ENCODE peak calls at places on chromosomes 2 and 18, in seven cellular contexts. One of them, this sample, is unnamed.

GRCh38 chr18:8478166-8478967 is 130.9 kb upstream of the RAB12 start:
- DNase-seq in colonic mucosa: peak; percentile 67
- DNase-seq in left ventricle myocardium inferior: peak; percentile 44
- DNase-seq in upper lobe of right lung: peak; percentile 81
- DNase-seq in left lung: peak; percentile 83
- DNase-seq in HCT116: peak; percentile 33
- DNase-seq in pancreas: peak; percentile 83
- DNase-seq in this sample: no peak

GRCh38 chr18:9965711-9966624 is 52.2 kb downstream of the VAPA start:
- DNase-seq in HCT116: no peak
- DNase-seq in upper lobe of right lung: no peak
- DNase-seq in pancreas: no peak
- DNase-seq in left ventricle myocardium inferior: no peak
- DNase-seq in left lung: no peak
- DNase-seq in colonic mucosa: no peak
- DNase-seq in this sample: no peak

GRCh38 chr18:79576686-79577351 is 102.8 kb upstream of the CTDP1 start:
- DNase-seq in left ventricle myocardium inferior: peak; percentile 84
- DNase-seq in upper lobe of right lung: peak; percentile 71
- DNase-seq in left lung: peak; percentile 77
- DNase-seq in colonic mucosa: peak; percentile 30
- DNase-seq in pancreas: peak; percentile 90
- DNase-seq in HCT116: no peak
- DNase-seq in this sample: peak; percentile 66

GRCh38 chr18:62407660-62408059 is 82.5 kb downstream of the TNFRSF11A start:
- DNase-seq in left lung: no peak
- DNase-seq in left ventricle myocardium inferior: no peak
- DNase-seq in HCT116: no peak
- DNase-seq in pancreas: no peak
- DNase-seq in colonic mucosa: no peak
- DNase-seq in upper lobe of right lung: no peak
- DNase-seq in this sample: peak; percentile 4

GRCh38 chr18:45127395-45127794 is 446.7 kb downstream of the SETBP1 start:
- DNase-seq in upper lobe of right lung: no peak
- DNase-seq in left lung: no peak
- DNase-seq in left ventricle myocardium inferior: no peak
- DNase-seq in HCT116: no peak
- DNase-seq in colonic mucosa: no peak
- DNase-seq in pancreas: no peak
- DNase-seq in this sample: no peak

GRCh38 chr2:54275541-54275940 is 19.5 kb upstream of the TSPYL6 start:
- DNase-seq in pancreas: no peak
- DNase-seq in left lung: no peak
- DNase-seq in HCT116: no peak
- DNase-seq in left ventricle myocardium inferior: no peak
- DNase-seq in colonic mucosa: no peak
- DNase-seq in upper lobe of right lung: no peak
- DNase-seq in this sample: no peak

GRCh38 chr2:8447610-8448221 is 234.1 kb upstream of the ID2 start:
- DNase-seq in colonic mucosa: no peak
- DNase-seq in HCT116: peak; percentile 22
- DNase-seq in left lung: no peak
- DNase-seq in upper lobe of right lung: no peak
- DNase-seq in pancreas: no peak
- DNase-seq in left ventricle myocardium inferior: no peak
- DNase-seq in this sample: no peak

GRCh38 chr2:55035716-55036115 is 14.5 kb downstream of the RTN4 start:
- DNase-seq in pancreas: no peak
- DNase-seq in left ventricle myocardium inferior: no peak
- DNase-seq in upper lobe of right lung: no peak
- DNase-seq in left lung: no peak
- DNase-seq in colonic mucosa: no peak
- DNase-seq in HCT116: no peak
- DNase-seq in this sample: no peak

GRCh38 chr2:119369845-119370244 is 3.1 kb downstream of the DBI start:
- DNase-seq in pancreas: no peak
- DNase-seq in HCT116: no peak
- DNase-seq in left ventricle myocardium inferior: no peak
- DNase-seq in colonic mucosa: no peak
- DNase-seq in left lung: no peak
- DNase-seq in upper lobe of right lung: no peak
- DNase-seq in this sample: no peak

GRCh38 chr2:55581875-55582547 is 35.4 kb downstream of the PPP4R3B start:
- DNase-seq in left ventricle myocardium inferior: no peak
- DNase-seq in colonic mucosa: no peak
- DNase-seq in pancreas: no peak
- DNase-seq in upper lobe of right lung: no peak
- DNase-seq in HCT116: no peak
- DNase-seq in left lung: no peak
- DNase-seq in this sample: no peak

GRCh38 chr2:116754371-116755101 is 1060.0 kb upstream of the DDX18 start:
- DNase-seq in left ventricle myocardium inferior: no peak
- DNase-seq in colonic mucosa: no peak
- DNase-seq in pancreas: peak; percentile 40
- DNase-seq in HCT116: no peak
- DNase-seq in upper lobe of right lung: no peak
- DNase-seq in left lung: peak; percentile 50
- DNase-seq in this sample: no peak

GRCh38 chr18:34767601-34768027 is 57.5 kb downstream of the DTNA start:
- DNase-seq in left ventricle myocardium inferior: no peak
- DNase-seq in pancreas: no peak
- DNase-seq in left lung: no peak
- DNase-seq in upper lobe of right lung: no peak
- DNase-seq in HCT116: no peak
- DNase-seq in colonic mucosa: no peak
- DNase-seq in this sample: no peak

GRCh38 chr2:37324786-37325624 is at the start of gene PRKD3:
- DNase-seq in colonic mucosa: peak; percentile 77
- DNase-seq in pancreas: peak; percentile 82
- DNase-seq in left lung: peak; percentile 93
- DNase-seq in left ventricle myocardium inferior: peak; percentile 49
- DNase-seq in upper lobe of right lung: no peak
- DNase-seq in HCT116: peak; percentile 18
- DNase-seq in this sample: peak; percentile 88

GRCh38 chr2:237465515-237466227 is 21.4 kb upstream of the MLPH start:
- DNase-seq in pancreas: no peak
- DNase-seq in left lung: no peak
- DNase-seq in HCT116: peak; percentile 61
- DNase-seq in upper lobe of right lung: peak; percentile 25
- DNase-seq in left ventricle myocardium inferior: no peak
- DNase-seq in colonic mucosa: no peak
- DNase-seq in this sample: no peak

GRCh38 chr2:48736251-48736650 is 19.3 kb downstream of the LHCGR start:
- DNase-seq in left lung: no peak
- DNase-seq in HCT116: no peak
- DNase-seq in upper lobe of right lung: no peak
- DNase-seq in left ventricle myocardium inferior: no peak
- DNase-seq in colonic mucosa: no peak
- DNase-seq in pancreas: no peak
- DNase-seq in this sample: no peak

GRCh38 chr2:172109256-172109655 is 6.6 kb upstream of the DLX2 start:
- DNase-seq in colonic mucosa: no peak
- DNase-seq in left lung: no peak
- DNase-seq in left ventricle myocardium inferior: no peak
- DNase-seq in pancreas: no peak
- DNase-seq in HCT116: no peak
- DNase-seq in upper lobe of right lung: no peak
- DNase-seq in this sample: no peak

GRCh38 chr2:160141944-160142343 is 58.1 kb downstream of the ITGB6 start:
- DNase-seq in colonic mucosa: no peak
- DNase-seq in HCT116: no peak
- DNase-seq in upper lobe of right lung: no peak
- DNase-seq in left lung: no peak
- DNase-seq in left ventricle myocardium inferior: no peak
- DNase-seq in pancreas: no peak
- DNase-seq in this sample: no peak

GRCh38 chr2:160140001-160140400 is 60.1 kb downstream of the ITGB6 start:
- DNase-seq in left ventricle myocardium inferior: no peak
- DNase-seq in left lung: no peak
- DNase-seq in pancreas: no peak
- DNase-seq in upper lobe of right lung: no peak
- DNase-seq in HCT116: no peak
- DNase-seq in colonic mucosa: no peak
- DNase-seq in this sample: no peak

GRCh38 chr2:160140471-160140870 is 59.6 kb downstream of the ITGB6 start:
- DNase-seq in colonic mucosa: no peak
- DNase-seq in pancreas: no peak
- DNase-seq in left ventricle myocardium inferior: no peak
- DNase-seq in upper lobe of right lung: no peak
- DNase-seq in left lung: no peak
- DNase-seq in HCT116: no peak
- DNase-seq in this sample: no peak

GRCh38 chr2:160142472-160142871 is 57.6 kb downstream of the ITGB6 start:
- DNase-seq in colonic mucosa: no peak
- DNase-seq in HCT116: no peak
- DNase-seq in upper lobe of right lung: no peak
- DNase-seq in pancreas: no peak
- DNase-seq in left lung: no peak
- DNase-seq in left ventricle myocardium inferior: no peak
- DNase-seq in this sample: no peak

GRCh38 chr2:160141419-160141818 is 58.7 kb downstream of the ITGB6 start:
- DNase-seq in upper lobe of right lung: no peak
- DNase-seq in pancreas: no peak
- DNase-seq in HCT116: no peak
- DNase-seq in colonic mucosa: no peak
- DNase-seq in left ventricle myocardium inferior: no peak
- DNase-seq in left lung: no peak
- DNase-seq in this sample: no peak
- H3K27ac ChIP-seq in upper lobe of right lung: no peak overlapping the region
- H3K27ac ChIP-seq in pancreas: no peak overlapping the region
- H3K27ac ChIP-seq in HCT116: no peak overlapping the region
- H3K27ac ChIP-seq in colonic mucosa: no peak overlapping the region
- H3K27ac ChIP-seq in left ventricle myocardium inferior: no peak overlapping the region
- H3K27ac ChIP-seq in left lung: peak overlapping the region; percentile 13
- H3K27ac ChIP-seq in this sample: no peak overlapping the region

GRCh38 chr18:59695551-59695950 is 1.7 kb downstream of the CCBE1 start:
- DNase-seq in colonic mucosa: no peak
- DNase-seq in left ventricle myocardium inferior: no peak
- DNase-seq in HCT116: no peak
- DNase-seq in left lung: no peak
- DNase-seq in upper lobe of right lung: no peak
- DNase-seq in pancreas: no peak
- DNase-seq in this sample: no peak

GRCh38 chr18:59699750-59700534 is 2.7 kb upstream of the CCBE1 start:
- DNase-seq in pancreas: no peak
- DNase-seq in upper lobe of right lung: no peak
- DNase-seq in colonic mucosa: no peak
- DNase-seq in left lung: no peak
- DNase-seq in left ventricle myocardium inferior: no peak
- DNase-seq in HCT116: no peak
- DNase-seq in this sample: no peak

GRCh38 chr18:59699061-59699460 is 1.8 kb upstream of the CCBE1 start:
- DNase-seq in colonic mucosa: no peak
- DNase-seq in upper lobe of right lung: no peak
- DNase-seq in left ventricle myocardium inferior: no peak
- DNase-seq in left lung: no peak
- DNase-seq in HCT116: no peak
- DNase-seq in pancreas: no peak
- DNase-seq in this sample: no peak

GRCh38 chr18:59696311-59697235 is 650 bp downstream of the CCBE1 start:
- DNase-seq in left ventricle myocardium inferior: peak; percentile 15
- DNase-seq in HCT116: no peak
- DNase-seq in upper lobe of right lung: no peak
- DNase-seq in left lung: peak; percentile 66
- DNase-seq in colonic mucosa: no peak
- DNase-seq in pancreas: peak; percentile 66
- DNase-seq in this sample: no peak

DNA sequence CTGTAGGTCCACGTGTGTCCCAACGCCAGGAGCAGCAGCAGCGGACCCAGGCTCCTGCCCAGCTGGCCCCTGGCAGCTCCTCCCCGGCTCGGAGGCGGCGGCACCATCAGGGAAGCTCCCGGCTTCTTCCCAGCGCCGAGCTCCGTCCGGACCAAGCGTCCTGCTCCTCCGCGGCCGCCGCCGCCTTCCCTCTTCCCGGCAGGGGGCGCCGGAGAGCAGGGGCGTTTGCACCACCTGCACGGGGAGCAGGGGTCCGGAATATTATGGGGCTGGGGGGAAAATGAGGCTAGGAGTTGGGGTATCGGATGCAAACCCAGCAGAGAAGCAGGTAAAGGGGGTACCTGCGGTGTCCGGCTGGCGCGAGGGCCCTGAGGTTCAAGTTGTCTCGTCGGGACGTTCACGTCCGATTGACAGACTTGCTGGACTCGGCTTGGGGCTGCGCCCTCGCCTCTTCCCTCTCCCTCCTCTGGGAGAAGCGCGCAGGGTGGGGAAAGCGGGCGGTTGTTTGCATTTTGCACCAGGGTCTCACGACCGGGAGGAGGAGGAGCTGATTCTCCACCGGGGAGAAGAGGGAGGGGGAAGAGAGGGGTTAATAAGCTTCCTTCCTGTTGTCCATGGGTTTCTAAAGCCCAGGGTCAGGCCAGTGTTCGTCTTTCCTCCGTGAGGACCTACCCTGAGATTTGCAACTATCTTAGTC is at the start of gene CCBE1:
- DNase-seq in left ventricle myocardium inferior: peak; percentile 60
- DNase-seq in left lung: peak; percentile 89
- DNase-seq in upper lobe of right lung: peak; percentile 88
- DNase-seq in pancreas: peak; percentile 82
- DNase-seq in HCT116: peak; percentile 29
- DNase-seq in colonic mucosa: peak; percentile 73
- DNase-seq in this sample: no peak
- H3K27me3 ChIP-seq in left ventricle myocardium inferior: peaks cover 57% of the 10 kb centered on the region
- H3K27me3 ChIP-seq in left lung: peaks cover 67% of the 10 kb centered on the region
- H3K27me3 ChIP-seq in upper lobe of right lung: peaks cover 30% of the 10 kb centered on the region
- H3K27me3 ChIP-seq in pancreas: peaks cover 36% of the 10 kb centered on the region
- H3K27me3 ChIP-seq in HCT116: peaks cover under 1% of the 10 kb centered on the region
- H3K27me3 ChIP-seq in colonic mucosa: peaks cover 21% of the 10 kb centered on the region
- H3K27me3 ChIP-seq in this sample: no peaks in the 10 kb centered on the region

GRCh38 chr2:96913398-96914202 is 43.7 kb upstream of the SEMA4C start:
- DNase-seq in HCT116: no peak
- DNase-seq in left ventricle myocardium inferior: no peak
- DNase-seq in pancreas: no peak
- DNase-seq in colonic mucosa: no peak
- DNase-seq in left lung: no peak
- DNase-seq in upper lobe of right lung: no peak
- DNase-seq in this sample: no peak
- H3K4me1 ChIP-seq in HCT116: no peaks in the 10 kb centered on the region
- H3K4me1 ChIP-seq in left ventricle myocardium inferior: peaks cover 68% of the 10 kb centered on the region
- H3K4me1 ChIP-seq in pancreas: no peaks in the 10 kb centered on the region
- H3K4me1 ChIP-seq in colonic mucosa: no peaks in the 10 kb centered on the region
- H3K4me1 ChIP-seq in left lung: peaks cover 13% of the 10 kb centered on the region
- H3K4me1 ChIP-seq in upper lobe of right lung: peaks cover 32% of the 10 kb centered on the region
- H3K4me1 ChIP-seq in this sample: no peaks in the 10 kb centered on the region

DNA sequence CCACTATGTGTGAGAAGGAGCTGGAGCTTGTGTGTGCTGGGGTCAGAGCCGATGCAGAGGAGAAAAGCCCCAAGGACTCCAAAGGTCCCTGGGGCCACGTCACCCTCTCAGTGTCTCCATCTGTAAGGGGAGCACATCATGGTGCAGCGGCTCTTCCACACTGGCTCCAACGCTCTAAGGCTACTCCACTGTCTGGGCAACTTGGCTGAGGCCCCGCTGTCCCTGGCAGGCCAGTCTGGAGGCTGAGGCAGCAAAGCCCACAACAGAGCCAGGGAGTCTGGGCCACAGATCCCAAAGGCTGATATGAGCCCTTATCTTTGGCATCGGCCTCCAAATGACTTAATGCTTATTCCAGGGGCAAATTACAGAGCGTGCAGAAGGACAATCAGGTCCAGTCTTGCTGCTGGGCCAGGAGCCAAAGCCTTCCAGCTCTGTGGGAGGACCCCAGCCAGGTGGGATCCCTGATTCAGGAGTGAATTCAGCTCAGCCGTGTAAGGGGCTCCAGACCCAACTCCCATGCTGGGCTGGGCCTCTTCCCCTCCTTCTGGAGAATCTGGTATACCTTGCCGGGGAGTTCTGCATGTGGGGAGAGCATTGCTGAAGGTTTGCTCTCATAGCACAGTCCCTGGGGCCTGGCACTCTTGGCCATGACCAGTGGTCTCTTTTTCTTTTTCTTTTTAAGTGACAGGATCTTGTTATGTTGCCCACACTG is 1.8 kb upstream of the DUSP2 start:
- DNase-seq in colonic mucosa: no peak
- DNase-seq in HCT116: no peak
- DNase-seq in left ventricle myocardium inferior: no peak
- DNase-seq in upper lobe of right lung: peak; percentile 56
- DNase-seq in left lung: peak; percentile 54
- DNase-seq in pancreas: peak; percentile 58
- DNase-seq in this sample: peak; percentile 14
- H3K27ac ChIP-seq in colonic mucosa: peak overlapping the region; percentile 57
- H3K27ac ChIP-seq in HCT116: no peak overlapping the region
- H3K27ac ChIP-seq in left ventricle myocardium inferior: peak overlapping the region; percentile 43
- H3K27ac ChIP-seq in upper lobe of right lung: peak overlapping the region; percentile 63
- H3K27ac ChIP-seq in left lung: peak overlapping the region; percentile 48
- H3K27ac ChIP-seq in pancreas: no peak overlapping the region
- H3K27ac ChIP-seq in this sample: peak overlapping the region; percentile 83